ENCODE peak calls at places on chromosome 3, in six cellular contexts. L is fibroblast of the aortic adventitia, H is fibroblast of pulmonary artery, U is fibroblast of lung, T is fibroblast of mammary gland, P is WERI-Rb-1. R is an unnamed sample.

GRCh38 chr3:123870033-123870432 is 14.1 kb downstream of the MYLK start:
- DNase-seq in T (peak), U (peak), L (no peak), P (no peak), H (no peak), R (no peak)

GRCh38 chr3:100869787-100870186 is 123.4 kb downstream of the ABI3BP start:
- DNase-seq in L (peak), P (no peak), T (peak), H (peak), U (peak), R (no peak)

GRCh38 chr3:48695113-48695753 is 9.5 kb upstream of the NCKIPSD start:
- DNase-seq in H (peak), L (peak), T (peak), P (no peak), U (peak), R (no peak)

GRCh38 chr3:184636774-184637316 is 75.0 kb downstream of the MAGEF1 start:
- DNase-seq in P (no peak), U (peak), H (peak), T (peak), L (peak), R (no peak)

GRCh38 chr3:168977696-168978374 is 685.7 kb downstream of the MECOM start:
- DNase-seq in H (peak), P (no peak), L (peak), U (peak), T (peak), R (no peak)

GRCh38 chr3:20041197-20041780 is 1.0 kb downstream of the KAT2B start:
- DNase-seq in P (peak), L (peak), T (peak), U (peak), H (peak), R (peak)

GRCh38 chr3:42497009-42497731 is 5.3 kb upstream of the VIPR1 start:
- DNase-seq in L (peak), H (peak), U (peak), P (peak), T (peak), R (no peak)

GRCh38 chr3:150925751-150926201 is 20.5 kb upstream of the MINDY4B start:
- DNase-seq in L (no peak), P (peak), H (peak), U (peak), T (peak), R (peak)

GRCh38 chr3:73781536-73781935 is 156.8 kb upstream of the PDZRN3 start:
- DNase-seq in T (no peak), U (peak), P (no peak), L (no peak), H (no peak), R (no peak)

GRCh38 chr3:197212290-197212689 is 86.1 kb downstream of the DLG1 start:
- DNase-seq in T (no peak), L (no peak), U (peak), P (no peak), H (no peak), R (no peak)

GRCh38 chr3:79086514-79086913 is 681.3 kb downstream of the ROBO1 start:
- DNase-seq in H (peak), P (peak), U (peak), L (peak), T (peak), R (peak)

GRCh38 chr3:127150915-127151564 is 41.9 kb upstream of the PRR23E start:
- DNase-seq in P (no peak), H (no peak), T (no peak), L (no peak), U (no peak), R (no peak)

GRCh38 chr3:143313025-143313424 is 193.5 kb downstream of the CHST2 start:
- DNase-seq in U (no peak), L (no peak), P (no peak), H (no peak), T (no peak), R (no peak)

GRCh38 chr3:195543642-195544536 is 764 bp upstream of the PPP1R2 start:
- DNase-seq in U (peak), L (peak), P (peak), T (no peak), H (no peak), R (no peak)

GRCh38 chr3:112604536-112604935 is 36.4 kb downstream of the CCDC80 start:
- DNase-seq in L (peak), T (peak), U (peak), H (peak), P (no peak), R (no peak)

GRCh38 chr3:10334042-10334441 is 13.1 kb upstream of the SEC13 start:
- DNase-seq in U (no peak), P (no peak), L (no peak), H (no peak), T (no peak), R (no peak)

GRCh38 chr3:73623996-73624362 is 762 bp downstream of the PDZRN3 start:
- DNase-seq in U (peak), P (peak), H (peak), L (peak), T (peak), R (no peak)

GRCh38 chr3:182979719-182980191 is 583 bp downstream of the DCUN1D1 start:
- DNase-seq in P (peak), T (no peak), H (no peak), U (peak), L (no peak), R (no peak)

GRCh38 chr3:127256138-127256537 is 31.7 kb downstream of the PRR20G start:
- DNase-seq in U (no peak), H (no peak), P (no peak), T (no peak), L (no peak), R (no peak)

GRCh38 chr3:32297366-32297765 is 58.9 kb downstream of the CMTM8 start:
- DNase-seq in L (no peak), P (no peak), U (no peak), H (no peak), T (no peak), R (no peak)

DNA sequence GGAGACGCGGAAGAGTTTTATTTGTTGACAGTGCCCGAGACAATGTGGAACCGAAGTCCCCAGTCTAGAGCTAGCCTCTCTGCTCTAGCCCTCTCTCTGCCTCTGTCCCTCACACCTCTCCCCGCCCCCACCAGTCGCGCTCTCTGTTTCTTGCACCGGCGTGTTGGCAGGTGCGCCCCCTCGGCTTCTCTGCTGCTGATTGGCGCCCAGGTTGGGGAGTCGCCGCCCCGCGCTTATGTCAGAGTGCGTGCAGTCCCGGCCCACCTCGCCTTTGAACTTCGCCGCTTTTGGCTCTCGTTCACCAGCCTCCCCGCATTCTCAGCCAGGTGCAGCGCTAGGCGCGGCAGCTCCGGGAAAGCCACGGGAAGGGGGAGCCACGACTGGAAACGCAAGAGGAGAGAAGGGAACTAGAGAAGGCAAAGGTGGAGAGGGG is at the start of gene SOX14:
- DNase-seq in P (peak), T (no peak), U (no peak), L (no peak), H (no peak), R (no peak)
- H3K4me3 ChIP-seq in P (peak), T (no peak), U (no peak), L (no peak), H (no peak), R (peak)

GRCh38 chr3:133578548-133579191 is 5.2 kb downstream of the CDV3 start:
- DNase-seq in T (peak), P (peak), H (peak), U (peak), L (peak), R (no peak)
- H3K4me3 ChIP-seq in T (no peak), P (no peak), H (no peak), U (no peak), L (peak), R (no peak)

GRCh38 chr3:128484404-128485282 is 8.4 kb downstream of the GATA2 start:
- DNase-seq in P (no peak), L (no peak), H (no peak), T (no peak), U (peak), R (no peak)
- H3K4me3 ChIP-seq in P (no peak), L (no peak), H (peak), T (no peak), U (no peak), R (peak)

GRCh38 chr3:192331749-192332385 is 395.5 kb downstream of the FGF12 start:
- DNase-seq in L (no peak), T (no peak), P (no peak), U (no peak), H (no peak), R (no peak)
- H3K4me3 ChIP-seq in L (no peak), T (no peak), P (no peak), U (no peak), H (no peak), R (no peak)

DNA sequence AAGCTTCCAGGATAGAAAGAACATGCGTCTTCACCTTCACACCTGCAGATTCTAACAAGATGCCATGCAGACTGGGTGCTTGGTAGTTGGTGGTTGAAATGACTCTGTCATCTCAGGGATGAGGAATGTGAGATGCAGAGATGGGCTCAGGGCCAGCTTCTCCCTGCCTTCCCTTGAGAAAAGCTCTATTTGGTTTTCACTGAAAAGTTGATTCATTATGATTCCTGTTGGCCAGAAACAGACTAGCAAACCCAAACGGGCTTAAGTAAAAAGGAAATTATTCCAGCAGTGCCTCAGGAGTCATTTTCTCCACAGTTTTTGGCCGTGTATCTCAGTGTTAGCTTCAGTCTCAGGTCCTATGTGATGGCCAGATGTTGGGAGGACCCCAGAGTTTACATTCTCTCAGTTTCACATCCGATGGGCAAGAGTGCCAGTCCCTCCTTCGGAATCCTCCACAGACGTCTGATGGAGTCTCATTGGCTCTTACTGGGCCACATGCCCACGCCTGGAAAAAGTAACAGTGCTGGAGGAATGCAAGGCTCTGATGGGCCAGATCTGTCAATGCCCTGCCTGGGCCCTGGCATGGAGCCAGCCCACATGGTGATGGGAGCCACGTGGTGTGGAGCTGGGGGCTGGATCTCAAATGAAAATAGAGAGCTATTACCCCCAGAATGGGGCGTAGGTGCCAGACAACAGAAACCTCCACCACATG is 22.3 kb upstream of the SACM1L start:
- DNase-seq in L (peak), P (no peak), T (peak), U (peak), H (peak), R (no peak)
- H3K4me3 ChIP-seq in L (no peak), P (no peak), T (no peak), U (no peak), H (no peak), R (no peak)

GRCh38 chr3:30982676-30983075 is 88.2 kb upstream of the GADL1 start:
- DNase-seq in U (no peak), H (no peak), P (no peak), T (no peak), L (no peak), R (no peak)
- H3K4me3 ChIP-seq in U (no peak), H (no peak), P (no peak), T (no peak), L (no peak), R (no peak)

GRCh38 chr3:50427255-50427654 is 67.9 kb upstream of the TMEM115 start:
- DNase-seq in P (no peak), H (no peak), U (no peak), L (no peak), T (no peak), R (no peak)
- H3K4me3 ChIP-seq in P (no peak), H (no peak), U (no peak), L (no peak), T (no peak), R (no peak)

DNA sequence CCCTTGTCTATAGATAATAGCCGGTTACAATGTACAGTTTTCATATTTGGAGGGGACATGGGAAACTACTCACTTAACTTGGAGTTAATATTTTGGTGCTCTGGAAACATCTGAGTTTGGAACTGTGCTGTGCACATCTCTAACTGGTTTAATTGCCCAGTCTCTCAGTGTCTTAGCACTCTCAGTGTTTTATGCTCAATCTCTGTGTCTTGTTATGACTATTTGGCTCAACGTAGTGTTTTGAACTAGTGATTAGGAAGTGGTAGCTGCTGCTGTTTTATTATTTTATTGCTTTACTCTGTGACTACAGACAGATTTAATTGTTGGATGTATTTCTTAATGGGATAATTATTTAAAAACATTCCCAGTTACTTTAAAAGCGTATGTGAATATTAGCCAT is 17.0 kb downstream of the FNDC3B start:
- DNase-seq in L (no peak), P (no peak), U (no peak), T (no peak), H (no peak), R (no peak)
- H3K4me3 ChIP-seq in L (no peak), P (no peak), U (no peak), T (no peak), H (no peak), R (no peak)

GRCh38 chr3:66495633-66496032 is 5.2 kb downstream of the LRIG1 start:
- DNase-seq in U (no peak), T (no peak), L (no peak), H (no peak), P (no peak), R (no peak)
- H3K4me3 ChIP-seq in U (no peak), T (no peak), L (no peak), H (no peak), P (no peak), R (peak)

GRCh38 chr3:17129550-17129949 is 244.8 kb downstream of the PLCL2 start:
- DNase-seq in P (no peak), H (no peak), U (no peak), L (no peak), T (no peak), R (no peak)
- H3K4me3 ChIP-seq in P (no peak), H (no peak), U (no peak), L (no peak), T (no peak), R (no peak)

R was measured in LNCaP clone FGC.